ENCODE peak calls at places on chromosomes 1 and 21, in four cellular contexts. One of them, this sample, is unnamed. For H3K9me3, the result is how much of the 10 kb centered on the place peaks cover.

GRCh38 chr1:95640746-95641145 is 406.7 kb downstream of the RWDD3 start:
- DNase-seq in GM23248: no peak
- DNase-seq in MM.1S: no peak
- DNase-seq in H1: no peak
- DNase-seq in this sample: no peak

GRCh38 chr1:14567903-14568302 is 30.6 kb upstream of the KAZN start:
- DNase-seq in MM.1S: no peak
- DNase-seq in GM23248: no peak
- DNase-seq in H1: no peak
- DNase-seq in this sample: no peak

GRCh38 chr1:202291961-202292712 is 49.6 kb downstream of the UBE2T start:
- DNase-seq in H1: no peak
- DNase-seq in MM.1S: no peak
- DNase-seq in GM23248: peak
- DNase-seq in this sample: peak

GRCh38 chr1:200733907-200734306 is 4.8 kb upstream of the CAMSAP2 start:
- DNase-seq in H1: no peak
- DNase-seq in GM23248: no peak
- DNase-seq in MM.1S: no peak
- DNase-seq in this sample: no peak

GRCh38 chr1:31069392-31069791 is 3.9 kb upstream of the PUM1 start:
- DNase-seq in MM.1S: no peak
- DNase-seq in H1: no peak
- DNase-seq in GM23248: no peak
- DNase-seq in this sample: no peak

GRCh38 chr1:172239894-172240293 is 180.6 kb upstream of the C1orf105 start:
- DNase-seq in H1: no peak
- DNase-seq in GM23248: no peak
- DNase-seq in MM.1S: no peak
- DNase-seq in this sample: no peak

GRCh38 chr1:215188302-215188950 is 105.9 kb downstream of the KCNK2 start:
- DNase-seq in GM23248: peak
- DNase-seq in MM.1S: no peak
- DNase-seq in H1: no peak
- DNase-seq in this sample: peak

GRCh38 chr1:201252833-201253810 is 30.2 kb upstream of the PKP1 start:
- DNase-seq in MM.1S: peak
- DNase-seq in H1: no peak
- DNase-seq in GM23248: no peak
- DNase-seq in this sample: no peak

GRCh38 chr1:209830722-209831121 is 3.0 kb downstream of the UTP25 start:
- DNase-seq in MM.1S: no peak
- DNase-seq in GM23248: peak
- DNase-seq in H1: no peak
- DNase-seq in this sample: no peak

GRCh38 chr1:32791881-32792280 is 25.3 kb downstream of the YARS1 start:
- DNase-seq in H1: no peak
- DNase-seq in MM.1S: no peak
- DNase-seq in GM23248: peak
- DNase-seq in this sample: no peak

GRCh38 chr1:2948751-2949680 is 72.3 kb upstream of the ACTRT2 start:
- DNase-seq in GM23248: no peak
- DNase-seq in MM.1S: no peak
- DNase-seq in H1: no peak
- DNase-seq in this sample: no peak

GRCh38 chr1:192954705-192955265 is 104.4 kb downstream of the UCHL5 start:
- DNase-seq in GM23248: peak
- DNase-seq in MM.1S: no peak
- DNase-seq in H1: no peak
- DNase-seq in this sample: no peak

GRCh38 chr1:37477198-37477931 is 3.0 kb downstream of the ZC3H12A start:
- DNase-seq in GM23248: peak
- DNase-seq in MM.1S: peak
- DNase-seq in H1: no peak
- DNase-seq in this sample: peak

GRCh38 chr1:68811806-68812205 is 314.9 kb upstream of the DEPDC1 start:
- DNase-seq in GM23248: no peak
- DNase-seq in MM.1S: no peak
- DNase-seq in H1: no peak
- DNase-seq in this sample: no peak
- H3K9me3 ChIP-seq in GM23248: under half
- H3K9me3 ChIP-seq in MM.1S: under half
- H3K9me3 ChIP-seq in H1: under half
- H3K9me3 ChIP-seq in this sample: under half

GRCh38 chr1:182442333-182442732 is 7.6 kb upstream of the RGSL1 start:
- DNase-seq in MM.1S: no peak
- DNase-seq in GM23248: no peak
- DNase-seq in H1: no peak
- DNase-seq in this sample: no peak
- H3K9ac ChIP-seq in MM.1S: no peak
- H3K9ac ChIP-seq in GM23248: no peak
- H3K9ac ChIP-seq in H1: no peak
- H3K9ac ChIP-seq in this sample: no peak

GRCh38 chr1:227526524-227526923 is 36.8 kb upstream of the ZNF678 start:
- DNase-seq in H1: no peak
- DNase-seq in GM23248: no peak
- DNase-seq in MM.1S: no peak
- DNase-seq in this sample: no peak
- H3K9me3 ChIP-seq in H1: under half
- H3K9me3 ChIP-seq in GM23248: under half
- H3K9me3 ChIP-seq in MM.1S: under half
- H3K9me3 ChIP-seq in this sample: half or more

GRCh38 chr1:234647245-234647644 is 37.3 kb upstream of the IRF2BP2 start:
- DNase-seq in H1: no peak
- DNase-seq in GM23248: no peak
- DNase-seq in MM.1S: peak
- DNase-seq in this sample: no peak
- H3K9ac ChIP-seq in H1: no peak
- H3K9ac ChIP-seq in GM23248: no peak
- H3K9ac ChIP-seq in MM.1S: no peak
- H3K9ac ChIP-seq in this sample: no peak

GRCh38 chr1:177476706-177477105 is 305.9 kb downstream of the BRINP2 start:
- DNase-seq in MM.1S: peak
- DNase-seq in H1: no peak
- DNase-seq in GM23248: no peak
- DNase-seq in this sample: no peak
- H3K9me3 ChIP-seq in MM.1S: under half
- H3K9me3 ChIP-seq in H1: under half
- H3K9me3 ChIP-seq in GM23248: under half
- H3K9me3 ChIP-seq in this sample: under half

GRCh38 chr1:23525558-23526174 is 5.4 kb downstream of the E2F2 start:
- DNase-seq in H1: no peak
- DNase-seq in GM23248: no peak
- DNase-seq in MM.1S: peak
- DNase-seq in this sample: no peak

GRCh38 chr1:23526329-23527041 is 4.5 kb downstream of the E2F2 start:
- DNase-seq in H1: no peak
- DNase-seq in GM23248: no peak
- DNase-seq in MM.1S: peak
- DNase-seq in this sample: no peak

GRCh38 chr1:23522244-23523013 is 8.6 kb downstream of the E2F2 start:
- DNase-seq in H1: no peak
- DNase-seq in GM23248: no peak
- DNase-seq in MM.1S: no peak
- DNase-seq in this sample: no peak

GRCh38 chr1:23524163-23524562 is 6.9 kb downstream of the E2F2 start:
- DNase-seq in MM.1S: no peak
- DNase-seq in GM23248: no peak
- DNase-seq in H1: no peak
- DNase-seq in this sample: no peak

GRCh38 chr1:23524716-23525401 is 6.2 kb downstream of the E2F2 start:
- DNase-seq in MM.1S: peak
- DNase-seq in GM23248: no peak
- DNase-seq in H1: no peak
- DNase-seq in this sample: no peak
- H3K9ac ChIP-seq in MM.1S: peak
- H3K9ac ChIP-seq in GM23248: no peak
- H3K9ac ChIP-seq in H1: no peak
- H3K9ac ChIP-seq in this sample: no peak

GRCh38 chr1:178408869-178409268 is 87.9 kb downstream of the CLEC20A start:
- DNase-seq in MM.1S: no peak
- DNase-seq in GM23248: no peak
- DNase-seq in H1: no peak
- DNase-seq in this sample: no peak

GRCh38 chr1:178407662-178408061 is 89.1 kb downstream of the CLEC20A start:
- DNase-seq in GM23248: no peak
- DNase-seq in MM.1S: no peak
- DNase-seq in H1: no peak
- DNase-seq in this sample: no peak

GRCh38 chr1:178411756-178412399 is 84.9 kb downstream of the CLEC20A start:
- DNase-seq in H1: no peak
- DNase-seq in GM23248: no peak
- DNase-seq in MM.1S: peak
- DNase-seq in this sample: no peak

GRCh38 chr1:178407215-178407614 is 89.5 kb downstream of the CLEC20A start:
- DNase-seq in GM23248: no peak
- DNase-seq in H1: no peak
- DNase-seq in MM.1S: no peak
- DNase-seq in this sample: no peak

GRCh38 chr1:178412400-178412770 is 84.4 kb downstream of the CLEC20A start:
- DNase-seq in MM.1S: peak
- DNase-seq in GM23248: no peak
- DNase-seq in H1: no peak
- DNase-seq in this sample: no peak
- H3K9me3 ChIP-seq in MM.1S: under half
- H3K9me3 ChIP-seq in GM23248: under half
- H3K9me3 ChIP-seq in H1: under half
- H3K9me3 ChIP-seq in this sample: under half

GRCh38 chr21:34202553-34203332 is 129.4 kb downstream of the MRPS6 start:
- DNase-seq in GM23248: no peak
- DNase-seq in MM.1S: no peak
- DNase-seq in H1: no peak
- DNase-seq in this sample: no peak
- H3K9ac ChIP-seq in GM23248: no peak
- H3K9ac ChIP-seq in MM.1S: no peak
- H3K9ac ChIP-seq in H1: peak
- H3K9ac ChIP-seq in this sample: peak

GRCh38 chr1:205965039-205965630 is 21.9 kb upstream of the SLC26A9 start:
- DNase-seq in MM.1S: no peak
- DNase-seq in H1: no peak
- DNase-seq in GM23248: no peak
- DNase-seq in this sample: no peak

GRCh38 chr1:205962821-205963221 is 19.6 kb upstream of the SLC26A9 start:
- DNase-seq in MM.1S: no peak
- DNase-seq in GM23248: peak
- DNase-seq in H1: no peak
- DNase-seq in this sample: no peak

GRCh38 chr1:205961970-205962820 is 18.9 kb upstream of the SLC26A9 start:
- DNase-seq in H1: no peak
- DNase-seq in MM.1S: no peak
- DNase-seq in GM23248: peak
- DNase-seq in this sample: no peak

GRCh38 chr1:205963352-205963751 is 20.1 kb upstream of the SLC26A9 start:
- DNase-seq in MM.1S: no peak
- DNase-seq in GM23248: peak
- DNase-seq in H1: no peak
- DNase-seq in this sample: no peak

DNA sequence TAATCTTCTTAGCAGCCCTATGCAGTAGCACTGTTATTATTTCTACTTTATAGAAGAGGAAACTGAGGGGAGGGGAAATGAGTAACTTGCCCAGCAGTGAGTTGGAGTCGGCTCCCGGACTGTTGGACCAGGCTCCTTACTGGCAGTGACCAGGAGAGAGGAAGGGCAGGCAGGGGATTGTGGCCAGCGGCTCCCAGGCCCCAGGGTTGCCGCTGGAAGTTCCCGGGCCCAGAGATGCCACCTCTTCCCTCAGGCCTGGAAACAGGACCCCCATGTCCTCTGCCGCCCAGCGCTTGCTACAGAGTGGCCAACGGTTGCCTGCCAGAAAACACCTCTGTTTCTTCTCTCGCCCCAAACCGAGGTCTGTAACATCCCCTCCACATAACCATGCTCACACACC is 20.5 kb upstream of the SLC26A9 start:
- DNase-seq in GM23248: no peak
- DNase-seq in MM.1S: no peak
- DNase-seq in H1: no peak
- DNase-seq in this sample: no peak
- H3K9me3 ChIP-seq in GM23248: under half
- H3K9me3 ChIP-seq in MM.1S: under half
- H3K9me3 ChIP-seq in H1: under half
- H3K9me3 ChIP-seq in this sample: under half

This sample was measured in adipocyte.